ENCODE peak calls at places on chromosome 14, in seven cellular contexts. U is neuronal stem cell, I is H1, S is H9, G is trophoblast cell, O is IMR-90, W is mesenchymal stem cell. P is an unnamed sample.

GRCh38 chr14:97602438-97603117 is 805.4 kb downstream of the VRK1 start:
- DNase-seq in G (no peak), O (no peak), W (no peak), S (no peak), I (no peak), U (no peak), P (no peak)

GRCh38 chr14:65846469-65846868 is 433.9 kb downstream of the FUT8 start:
- DNase-seq in G (no peak), O (no peak), I (no peak), W (no peak), U (no peak), S (no peak), P (no peak)

GRCh38 chr14:32608880-32609279 is 279.8 kb downstream of the AKAP6 start:
- DNase-seq in O (no peak), I (no peak), G (no peak), W (no peak), S (no peak), U (no peak), P (peak; percentile 66)

GRCh38 chr14:64983439-64984310 is 3.0 kb upstream of the FNTB start:
- DNase-seq in W (peak; percentile 59), U (no peak), S (no peak), I (no peak), G (peak; percentile 78), O (peak; percentile 74), P (peak; percentile 60)

GRCh38 chr14:105193916-105194782 is 13.0 kb upstream of the NUDT14 start:
- DNase-seq in O (peak; percentile 11), S (no peak), G (no peak), I (no peak), U (no peak), W (no peak), P (no peak)

GRCh38 chr14:105492966-105493871 is 2.2 kb downstream of the TEDC1 start:
- DNase-seq in G (no peak), S (peak; percentile 25), U (no peak), I (no peak), W (no peak), O (no peak), P (no peak)

GRCh38 chr14:26522985-26523384 is 74.8 kb downstream of the NOVA1 start:
- DNase-seq in O (peak; percentile 89), U (no peak), G (no peak), I (no peak), W (peak; percentile 63), S (no peak), P (no peak)

GRCh38 chr14:63857467-63858030 is 4.7 kb downstream of the SYNE2 start:
- DNase-seq in G (no peak), W (no peak), S (no peak), U (no peak), I (no peak), O (no peak), P (no peak)

GRCh38 chr14:69270795-69271708 is 11.1 kb downstream of the GALNT16 start:
- DNase-seq in W (no peak), O (peak; percentile 37), S (no peak), I (no peak), U (no peak), G (no peak), P (no peak)

GRCh38 chr14:24921903-24922302 is 128.0 kb downstream of the STXBP6 start:
- DNase-seq in I (no peak), O (peak; percentile 60), U (no peak), S (no peak), W (peak; percentile 63), G (no peak), P (no peak)

GRCh38 chr14:32043624-32044023 is 33.5 kb upstream of the ARHGAP5 start:
- DNase-seq in U (no peak), O (no peak), G (no peak), W (no peak), S (no peak), I (no peak), P (no peak)

GRCh38 chr14:105646175-105646574 is 119.8 kb downstream of the TMEM121 start:
- DNase-seq in S (no peak), G (no peak), U (no peak), W (no peak), I (no peak), O (no peak), P (no peak)

DNA sequence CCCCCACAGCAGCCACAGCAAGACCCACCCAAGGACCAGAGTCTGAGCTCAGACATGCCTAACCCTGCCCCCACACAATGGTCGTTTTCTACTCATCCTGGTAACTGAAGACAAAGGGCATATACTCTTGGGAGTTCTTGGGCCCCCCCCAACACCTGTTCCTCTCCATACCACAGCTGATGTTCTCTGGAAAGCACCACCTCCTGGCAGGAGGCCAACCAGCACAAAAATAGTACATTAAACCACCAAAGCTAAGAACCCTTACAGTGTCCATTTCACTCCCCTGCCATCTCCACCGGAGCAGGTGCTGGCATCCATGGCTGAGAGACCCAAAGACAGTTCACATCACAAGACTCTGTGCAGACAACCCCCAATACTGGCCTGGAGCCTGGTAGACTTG is 80.6 kb upstream of the DAAM1 start:
- DNase-seq in U (no peak), S (no peak), I (no peak), W (no peak), O (no peak), G (no peak), P (no peak)
- H3K4me1 ChIP-seq in U (no peaks in the 10 kb centered on the region), S (no peaks in the 10 kb centered on the region), I (no peaks in the 10 kb centered on the region), W (no peaks in the 10 kb centered on the region), O (peaks cover 1% of the 10 kb centered on the region), G (no peaks in the 10 kb centered on the region), P (no peaks in the 10 kb centered on the region)

GRCh38 chr14:74620497-74620921 is 8.5 kb upstream of the LTBP2 start:
- DNase-seq in G (peak; percentile 34), I (no peak), W (peak; percentile 95), U (no peak), O (peak; percentile 95), S (no peak), P (peak; percentile 94)

GRCh38 chr14:74622257-74622656 is 10.2 kb upstream of the LTBP2 start:
- DNase-seq in I (no peak), S (no peak), W (no peak), G (no peak), U (no peak), O (no peak), P (no peak)

GRCh38 chr14:74619672-74620131 is 7.7 kb upstream of the LTBP2 start:
- DNase-seq in W (peak; percentile 99), G (peak; percentile 40), I (no peak), U (no peak), S (no peak), O (peak; percentile 98), P (peak; percentile 64)

GRCh38 chr14:74620923-74621322 is 8.9 kb upstream of the LTBP2 start:
- DNase-seq in I (no peak), O (no peak), S (no peak), U (no peak), G (no peak), W (no peak), P (no peak)

DNA sequence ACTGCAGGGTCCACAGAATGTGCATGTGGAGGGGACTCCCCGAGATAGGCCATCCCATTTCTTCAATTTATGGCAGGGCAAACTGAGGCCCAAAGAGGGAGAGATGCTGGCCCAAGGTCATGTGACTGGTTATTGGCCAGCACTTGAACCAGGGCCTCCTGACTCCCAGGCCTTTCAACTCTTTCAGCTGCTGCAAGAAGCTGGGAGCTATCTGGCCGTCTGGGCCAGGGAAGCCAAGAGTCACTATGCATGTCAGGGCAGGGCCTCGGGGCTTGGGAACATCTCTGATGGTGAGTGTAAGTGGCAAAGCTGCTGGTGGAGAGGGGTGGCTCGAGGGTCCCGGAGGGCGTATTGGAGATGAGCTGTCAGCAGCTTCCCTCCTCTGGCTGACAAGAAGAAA is 9.5 kb upstream of the LTBP2 start:
- DNase-seq in G (no peak), U (no peak), S (no peak), W (no peak), O (no peak), I (no peak), P (peak; percentile 33)
- H4K8ac ChIP-seq in G (no peak overlapping the region), U (no peak overlapping the region), S (no peak overlapping the region), W (peak overlapping the region; percentile 45), O (no peak overlapping the region), I (no peak overlapping the region), P (no peak overlapping the region)

DNA sequence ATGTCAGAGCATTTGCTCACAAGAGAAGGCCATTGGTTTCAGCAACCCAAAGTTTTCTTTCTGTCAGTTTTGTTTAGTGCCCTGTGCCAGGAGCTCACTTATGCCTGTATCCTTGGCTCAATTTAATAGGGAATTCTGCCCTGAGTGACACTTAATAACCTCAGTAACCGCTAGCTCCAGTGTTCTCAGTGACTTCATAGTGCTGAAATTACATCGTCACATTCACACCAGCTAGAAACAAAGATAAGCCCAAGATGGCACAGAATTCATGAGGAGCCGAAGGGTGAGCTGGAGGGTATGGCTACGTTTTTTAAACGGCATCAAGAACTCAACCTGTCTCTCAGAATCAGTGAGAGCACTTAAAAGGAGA is 37.1 kb downstream of the PTGER2 start:
- DNase-seq in O (peak; percentile 57), I (no peak), S (no peak), U (no peak), G (no peak), W (peak; percentile 73), P (peak; percentile 8)
- H3K27ac ChIP-seq in O (peak overlapping the region; percentile 88), I (no peak overlapping the region), S (no peak overlapping the region), U (no peak overlapping the region), G (no peak overlapping the region), W (peak overlapping the region; percentile 91), P (no peak overlapping the region)

GRCh38 chr14:95515523-95516517 is 630 bp downstream of the SYNE3 start:
- DNase-seq in U (peak; percentile 44), I (peak; percentile 73), S (peak; percentile 61), W (peak; percentile 79), O (peak; percentile 45), G (peak; percentile 72), P (peak; percentile 79)

GRCh38 chr14:95516554-95517209 is at the start of gene SYNE3:
- DNase-seq in W (no peak), S (no peak), I (peak; percentile 58), O (no peak), U (no peak), G (peak; percentile 53), P (no peak)

GRCh38 chr14:95513261-95513660 is 3.2 kb downstream of the SYNE3 start:
- DNase-seq in S (no peak), I (no peak), W (no peak), G (no peak), U (no peak), O (no peak), P (no peak)

GRCh38 chr14:95515080-95515489 is 1.4 kb downstream of the SYNE3 start:
- DNase-seq in G (peak; percentile 82), I (no peak), S (peak; percentile 53), W (no peak), U (no peak), O (no peak), P (no peak)

DNA sequence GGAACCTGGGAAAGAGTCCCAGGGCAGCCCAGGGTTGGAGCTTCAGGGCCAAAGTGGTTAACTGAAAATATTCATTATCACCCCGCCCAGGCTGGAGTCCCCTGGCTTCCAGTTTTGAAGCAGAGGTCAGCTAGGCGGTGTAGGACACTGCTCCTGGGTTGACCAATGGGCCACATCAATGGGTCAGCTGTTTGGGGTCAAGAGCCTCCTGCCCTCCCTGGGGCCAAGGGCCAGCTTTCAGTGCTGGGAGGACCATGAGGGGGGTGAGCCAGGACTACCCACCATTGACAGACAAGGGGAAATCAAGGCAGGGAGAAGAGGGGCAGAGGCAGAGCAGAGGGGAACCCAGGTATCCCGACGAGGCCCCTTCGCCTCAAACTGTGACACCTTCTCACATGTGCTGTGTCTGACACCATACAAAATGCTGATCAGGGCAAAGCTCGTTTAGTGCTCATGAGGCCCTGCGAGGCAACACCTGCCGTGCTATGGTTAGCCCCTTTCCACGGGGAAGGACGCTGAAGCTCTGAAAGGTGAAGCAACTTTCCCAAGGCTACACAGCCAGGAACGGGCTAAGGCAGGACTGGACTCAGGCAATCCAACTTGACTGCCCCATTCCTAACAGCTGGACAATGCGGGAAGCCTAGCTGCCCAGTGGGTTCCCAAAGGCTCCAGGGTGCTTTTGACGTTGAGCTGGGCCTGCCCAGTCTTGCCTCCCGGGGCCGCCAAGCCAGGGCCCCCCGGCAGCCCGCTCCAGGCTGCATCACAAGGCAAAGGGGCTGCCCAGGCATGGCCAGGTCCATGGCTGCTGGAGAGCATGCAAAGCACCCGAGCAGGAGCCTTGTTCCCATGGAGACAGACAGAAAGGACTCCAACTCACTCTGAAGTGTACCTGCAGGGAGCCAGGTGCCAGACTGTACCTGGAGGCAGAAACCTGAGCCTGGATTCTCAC is 2.0 kb downstream of the SYNE3 start:
- DNase-seq in I (no peak), S (peak; percentile 58), W (no peak), G (peak; percentile 83), O (no peak), U (no peak), P (peak; percentile 92)
- H3K4me1 ChIP-seq in I (peaks cover 4% of the 10 kb centered on the region), S (no peaks in the 10 kb centered on the region), W (peaks cover 25% of the 10 kb centered on the region), G (peaks cover 19% of the 10 kb centered on the region), O (peaks cover 24% of the 10 kb centered on the region), U (peaks cover 22% of the 10 kb centered on the region), P (peaks cover 7% of the 10 kb centered on the region)